ENCODE peak calls at places on chromosomes 3 and 15, in five cellular contexts. Y, U, E, O and T are unnamed samples.

GRCh38 chr3:47536221-47536891 is 22.8 kb upstream of the ELP6 start:
- DNase-seq in Y (no peak), U (no peak), E (no peak), O (no peak), T (no peak)

GRCh38 chr3:43001094-43001553 is 22.0 kb downstream of the GASK1A start:
- DNase-seq in Y (peak), U (peak), E (no peak), O (no peak), T (no peak)

GRCh38 chr3:36520241-36521006 is 140.1 kb downstream of the STAC start:
- DNase-seq in Y (no peak), U (no peak), E (no peak), O (no peak), T (no peak)

GRCh38 chr3:134742202-134742601 is 52.9 kb upstream of the EPHB1 start:
- DNase-seq in Y (no peak), U (no peak), E (no peak), O (no peak), T (no peak)

GRCh38 chr3:164186095-164186494 is 892.2 kb downstream of the SI start:
- DNase-seq in Y (no peak), U (no peak), E (no peak), O (no peak), T (no peak)

GRCh38 chr15:72797338-72797689 is 13.8 kb upstream of the ADPGK start:
- DNase-seq in Y (peak), U (no peak), E (no peak), O (no peak), T (no peak)

GRCh38 chr15:99437315-99438221 is 128.2 kb upstream of the MEF2A start:
- DNase-seq in Y (no peak), U (no peak), E (no peak), O (no peak), T (no peak)

GRCh38 chr15:69145694-69146492 is 14.5 kb upstream of the GLCE start:
- DNase-seq in Y (no peak), U (no peak), E (no peak), O (no peak), T (no peak)

GRCh38 chr15:63010920-63011693 is 31.4 kb upstream of the TPM1 start:
- DNase-seq in Y (peak), U (no peak), E (no peak), O (no peak), T (no peak)

GRCh38 chr3:106332884-106333283 is 464.1 kb upstream of the CBLB start:
- DNase-seq in Y (no peak), U (no peak), E (no peak), O (no peak), T (no peak)

GRCh38 chr3:109224333-109224732 is 87.8 kb downstream of the C3orf85 start:
- DNase-seq in Y (no peak), U (no peak), E (no peak), O (no peak), T (no peak)

GRCh38 chr3:108189477-108189876 is 32.7 kb downstream of the IFT57 start:
- DNase-seq in Y (peak), U (no peak), E (no peak), O (no peak), T (no peak)

GRCh38 chr15:79036323-79036722 is 54.3 kb downstream of the RASGRF1 start:
- DNase-seq in Y (no peak), U (no peak), E (no peak), O (no peak), T (no peak)

GRCh38 chr3:60992395-60992794 is 258.9 kb downstream of the FHIT start:
- DNase-seq in Y (no peak), U (no peak), E (no peak), O (no peak), T (no peak)

GRCh38 chr3:52498134-52499054 is 3.3 kb downstream of the STAB1 start:
- DNase-seq in Y (no peak), U (peak), E (no peak), O (peak), T (no peak)

GRCh38 chr3:72791132-72791531 is 57.1 kb downstream of the SHQ1 start:
- DNase-seq in Y (no peak), U (no peak), E (no peak), O (no peak), T (no peak)

GRCh38 chr3:149266733-149267132 is 45.1 kb upstream of the CP start:
- DNase-seq in Y (no peak), U (peak), E (no peak), O (no peak), T (no peak)

GRCh38 chr3:11335056-11335608 is 62.9 kb downstream of the ATG7 start:
- DNase-seq in Y (peak), U (peak), E (no peak), O (peak), T (no peak)

GRCh38 chr3:66153471-66153870 is 67.3 kb upstream of the SLC25A26 start:
- DNase-seq in Y (no peak), U (no peak), E (no peak), O (no peak), T (no peak)

GRCh38 chr3:62672988-62673313 is 202.3 kb downstream of the CADPS start:
- DNase-seq in Y (no peak), U (no peak), E (no peak), O (no peak), T (no peak)

GRCh38 chr3:14203521-14204079 is 25.0 kb downstream of the LSM3 start:
- DNase-seq in Y (peak), U (peak), E (no peak), O (peak), T (no peak)